ENCODE peak calls at places on chromosomes 1 and 21, in four cellular contexts. E, K, L and G are unnamed samples.

GRCh38 chr1:168261390-168261789 is 19.3 kb upstream of the TBX19 start:
- DNase-seq in E (no peak), K (no peak), L (peak; percentile 45), G (no peak)

GRCh38 chr1:114345930-114346479 is 165.0 kb downstream of the TRIM33 start:
- DNase-seq in E (peak; percentile 39), K (no peak), L (no peak), G (peak; percentile 71)

GRCh38 chr1:5781079-5781478 is 211.1 kb downstream of the NPHP4 start:
- DNase-seq in E (no peak), K (no peak), L (no peak), G (no peak)

GRCh38 chr21:37208056-37208705 is 59.0 kb downstream of the VPS26C start:
- DNase-seq in E (peak; percentile 76), K (no peak), L (no peak), G (no peak)

GRCh38 chr1:53592521-53592982 is 133.4 kb downstream of the DMRTB1 start:
- DNase-seq in E (no peak), K (no peak), L (peak; percentile 59), G (peak; percentile 62)

GRCh38 chr21:33419538-33420123 is 16.4 kb downstream of the IFNGR2 start:
- DNase-seq in E (peak; percentile 52), K (no peak), L (no peak), G (peak; percentile 70)

GRCh38 chr1:17162941-17163340 is 42.0 kb upstream of the PADI1 start:
- DNase-seq in E (no peak), K (no peak), L (no peak), G (no peak)

GRCh38 chr1:115466433-115466832 is 128.4 kb upstream of the NGF start:
- DNase-seq in E (no peak), K (no peak), L (no peak), G (no peak)

GRCh38 chr21:38413958-38414506 is 84.2 kb downstream of the ERG start:
- DNase-seq in E (no peak), K (no peak), L (no peak), G (no peak)

GRCh38 chr1:16394178-16394521 is 27.1 kb downstream of the SZRD1 start:
- DNase-seq in E (no peak), K (no peak), L (no peak), G (no peak)

GRCh38 chr1:43835141-43836021 is 98.2 kb upstream of the ARTN start:
- DNase-seq in E (peak; percentile 44), K (no peak), L (peak; percentile 82), G (no peak)

GRCh38 chr1:42815938-42816599 is 853 bp upstream of the ERMAP start:
- DNase-seq in E (no peak), K (no peak), L (no peak), G (no peak)

GRCh38 chr1:111826278-111826677 is 70.6 kb downstream of the DDX20 start:
- DNase-seq in E (no peak), K (no peak), L (no peak), G (no peak)